ENCODE peak calls at places on chromosome 1, in six cellular contexts. Y is brain microvascular endothelial cell; G is CD8-positive, alpha-beta memory T cell; N is AG04450; P is bronchial epithelial cell; R is GM06990. F is an unnamed sample.
A peak's percentile ranks its signal among the peaks of the same experiment; 100 is the strongest.

GRCh38 chr1:217881607-217882332 is 250.6 kb downstream of the SPATA17 start:
- DNase-seq in P (no peak), R (no peak), Y (no peak), G (no peak), N (no peak), F (peak; percentile 25)

GRCh38 chr1:53321366-53321765 is 6.5 kb downstream of the LRP8 start:
- DNase-seq in P (no peak), N (no peak), G (no peak), Y (no peak), R (no peak), F (no peak)

GRCh38 chr1:226950316-226950715 is 10.2 kb downstream of the COQ8A start:
- DNase-seq in Y (no peak), G (no peak), N (no peak), R (no peak), P (no peak), F (no peak)

GRCh38 chr1:202501281-202501680 is 152.8 kb downstream of the PPP1R12B start:
- DNase-seq in Y (peak; percentile 34), R (no peak), N (no peak), G (no peak), P (peak; percentile 53), F (no peak)

GRCh38 chr1:21301794-21302440 is 11.7 kb upstream of the ECE1 start:
- DNase-seq in Y (no peak), R (no peak), N (no peak), G (no peak), P (no peak), F (no peak)

GRCh38 chr1:232016636-232017035 is 390.0 kb downstream of the DISC1 start:
- DNase-seq in Y (no peak), G (no peak), N (peak; percentile 37), R (no peak), P (no peak), F (no peak)

GRCh38 chr1:56547977-56548376 is 31.4 kb downstream of the PLPP3 start:
- DNase-seq in N (no peak), G (no peak), R (no peak), Y (no peak), P (peak; percentile 29), F (no peak)

GRCh38 chr1:53130878-53131589 is 11.4 kb downstream of the SLC1A7 start:
- DNase-seq in G (no peak), R (no peak), P (no peak), Y (no peak), N (no peak), F (no peak)

GRCh38 chr1:86865973-86866637 is 47.8 kb downstream of the SELENOF start:
- DNase-seq in N (no peak), Y (no peak), P (no peak), G (no peak), R (peak; percentile 30), F (no peak)

GRCh38 chr1:235004840-235005391 is 123.7 kb downstream of the TOMM20 start:
- DNase-seq in R (peak; percentile 61), N (no peak), G (no peak), P (no peak), Y (no peak), F (no peak)

GRCh38 chr1:109821831-109822745 is 58.4 kb upstream of the EPS8L3 start:
- DNase-seq in N (no peak), R (no peak), Y (peak; percentile 41), P (peak; percentile 50), G (no peak), F (no peak)

GRCh38 chr1:221118938-221119320 is 239.7 kb downstream of the HLX start:
- DNase-seq in N (no peak), G (no peak), Y (no peak), R (no peak), P (no peak), F (no peak)

GRCh38 chr1:167663002-167663772 is 33.2 kb downstream of the RCSD1 start:
- DNase-seq in R (peak; percentile 29), G (no peak), N (no peak), Y (peak; percentile 40), P (peak; percentile 97), F (peak; percentile 58)

GRCh38 chr1:228008391-228009115 is 1.8 kb downstream of the WNT3A start:
- DNase-seq in G (no peak), P (no peak), R (no peak), N (no peak), Y (no peak), F (no peak)

GRCh38 chr1:109788695-109789521 is 25.2 kb upstream of the EPS8L3 start:
- DNase-seq in G (no peak), Y (no peak), P (no peak), R (no peak), N (no peak), F (no peak)

GRCh38 chr1:24119859-24120756 is 8.2 kb upstream of the MYOM3 start:
- DNase-seq in R (no peak), N (no peak), G (no peak), Y (no peak), P (peak; percentile 94), F (no peak)
- H3K4me3 ChIP-seq in R (no peak overlapping the region), N (no peak overlapping the region), G (no peak overlapping the region), Y (no peak overlapping the region), P (no peak overlapping the region), F (no peak overlapping the region)

GRCh38 chr1:119971710-119972570 is 75.6 kb upstream of the ADAM30 start:
- DNase-seq in N (no peak), R (no peak), P (peak; percentile 66), G (no peak), Y (no peak), F (no peak)

GRCh38 chr1:119978018-119978505 is 81.7 kb upstream of the ADAM30 start:
- DNase-seq in N (no peak), G (no peak), P (no peak), R (no peak), Y (no peak), F (no peak)

GRCh38 chr1:119968601-119969000 is 72.3 kb upstream of the ADAM30 start:
- DNase-seq in N (no peak), Y (no peak), P (no peak), R (no peak), G (no peak), F (no peak)

GRCh38 chr1:119968068-119968492 is 71.8 kb upstream of the ADAM30 start:
- DNase-seq in G (peak; percentile 46), Y (peak; percentile 45), P (peak; percentile 70), N (no peak), R (peak; percentile 20), F (no peak)

GRCh38 chr1:119974013-119974412 is 77.7 kb upstream of the ADAM30 start:
- DNase-seq in Y (no peak), N (no peak), P (peak; percentile 82), R (no peak), G (no peak), F (no peak)
- H3K4me3 ChIP-seq in Y (no peak overlapping the region), N (no peak overlapping the region), P (no peak overlapping the region), R (no peak overlapping the region), G (no peak overlapping the region), F (no peak overlapping the region)

GRCh38 chr1:201493757-201494617 is 12.9 kb downstream of the CSRP1 start:
- DNase-seq in R (no peak), N (no peak), G (no peak), P (no peak), Y (peak; percentile 57), F (no peak)

GRCh38 chr1:201496296-201496690 is 10.6 kb downstream of the CSRP1 start:
- DNase-seq in G (no peak), R (no peak), Y (no peak), P (no peak), N (no peak), F (no peak)

GRCh38 chr1:201498621-201499020 is 8.3 kb downstream of the CSRP1 start:
- DNase-seq in G (no peak), R (no peak), P (no peak), Y (no peak), N (no peak), F (no peak)

GRCh38 chr1:201497935-201498509 is 8.9 kb downstream of the CSRP1 start:
- DNase-seq in G (no peak), P (no peak), R (no peak), N (no peak), Y (no peak), F (no peak)

DNA sequence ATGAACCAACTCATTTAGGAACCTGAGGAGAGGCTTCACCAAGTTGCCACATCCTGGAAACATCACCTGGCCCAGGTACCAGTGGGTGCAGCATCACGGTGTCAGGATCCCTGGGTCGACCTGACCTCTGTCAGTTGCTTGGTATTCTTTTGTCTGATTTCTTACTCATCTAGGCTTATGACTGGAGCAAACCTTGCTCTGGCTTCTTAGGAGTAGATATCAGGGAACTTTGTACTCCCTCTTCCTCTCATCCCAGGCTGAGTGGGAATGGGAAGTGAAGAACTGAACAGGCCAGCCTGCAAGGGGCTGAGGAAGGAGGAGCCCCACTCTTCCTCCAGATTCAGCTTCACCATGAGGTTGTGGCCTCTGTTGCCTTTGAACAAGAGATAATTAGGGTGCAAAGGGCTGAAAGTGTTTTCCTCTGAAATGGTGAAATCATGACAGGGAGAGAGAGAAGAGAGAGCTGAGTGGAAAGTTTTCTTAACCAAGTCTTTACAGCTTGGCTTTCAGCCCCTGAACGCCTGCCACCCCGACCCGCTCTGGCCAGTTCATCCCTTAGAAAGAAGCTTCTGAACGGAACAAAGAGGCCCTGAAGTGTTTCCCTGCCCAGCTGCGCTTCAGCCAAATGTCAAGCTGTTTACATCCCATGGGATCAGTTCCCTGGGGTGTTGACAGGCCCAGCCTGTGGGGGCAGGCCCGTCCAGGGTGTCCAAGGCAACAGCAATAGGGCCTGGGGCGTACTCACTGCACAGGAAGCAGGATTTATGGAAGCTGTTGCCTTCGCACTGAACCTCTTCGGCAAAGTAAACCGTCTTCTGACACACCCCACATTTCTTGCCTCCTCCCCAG is 11.3 kb downstream of the CSRP1 start:
- DNase-seq in R (no peak), G (no peak), N (no peak), P (peak; percentile 77), Y (no peak), F (no peak)
- H3K4me3 ChIP-seq in R (no peak overlapping the region), G (no peak overlapping the region), N (peak overlapping the region; percentile 7), P (no peak overlapping the region), Y (no peak overlapping the region), F (no peak overlapping the region)

DNA sequence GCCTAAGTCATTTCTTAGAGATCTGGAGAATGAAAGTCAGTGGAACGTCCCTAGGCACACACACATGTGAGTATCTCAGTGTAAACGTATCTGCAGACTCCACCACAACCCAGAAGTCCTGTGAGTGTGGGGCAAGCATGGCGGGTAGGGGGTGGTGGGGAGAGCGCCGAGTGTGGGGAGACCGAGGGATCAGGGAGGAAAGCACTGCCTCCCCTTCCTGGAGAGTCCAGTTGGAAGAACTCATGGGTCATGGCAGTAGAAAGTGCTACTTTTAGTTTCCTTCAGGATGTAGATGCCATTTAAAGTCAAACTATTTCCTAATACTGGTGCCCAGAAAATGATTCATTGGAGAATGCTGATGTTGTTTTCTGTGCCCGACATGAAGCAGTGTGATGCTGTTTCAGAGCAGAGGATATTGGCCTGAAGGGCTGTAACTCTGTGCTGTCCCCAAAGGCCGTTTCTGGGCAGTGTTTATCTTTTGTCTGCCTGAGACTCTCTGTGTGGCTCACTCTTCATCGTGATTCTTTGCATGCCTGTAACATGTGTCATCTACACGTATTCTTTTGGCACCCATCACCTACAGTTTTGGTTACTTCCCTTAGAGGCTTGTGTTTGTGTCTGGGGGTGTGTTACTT is 45.7 kb upstream of the TSPAN2 start:
- DNase-seq in P (peak; percentile 92), G (no peak), N (peak; percentile 24), R (no peak), Y (peak; percentile 89), F (no peak)
- H3K4me3 ChIP-seq in P (no peak overlapping the region), G (no peak overlapping the region), N (no peak overlapping the region), R (no peak overlapping the region), Y (no peak overlapping the region), F (no peak overlapping the region)

DNA sequence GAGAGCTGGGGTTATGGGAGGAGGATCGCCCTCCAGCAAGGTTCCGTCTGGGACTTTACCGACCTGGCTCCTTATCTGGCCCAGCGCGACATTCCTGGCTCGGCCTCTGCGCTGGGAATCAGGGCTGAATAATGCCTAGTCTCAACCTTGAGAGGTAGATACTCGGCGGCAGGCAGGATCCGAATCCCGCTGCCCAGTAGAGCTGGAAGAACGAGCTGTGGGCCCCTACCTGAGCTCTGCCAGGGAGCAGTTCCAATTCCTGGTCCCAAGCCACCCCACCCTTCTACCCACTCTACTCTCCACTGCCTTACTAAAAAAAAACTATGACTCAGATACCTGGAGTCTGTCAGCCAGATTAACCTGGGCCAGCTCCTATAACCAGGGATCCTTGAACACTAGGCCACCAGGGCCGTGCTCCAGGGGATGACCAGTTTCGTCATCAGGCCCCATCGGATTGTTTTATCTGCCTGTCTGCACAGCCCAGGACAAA is 53.6 kb downstream of the RHBG start:
- DNase-seq in R (no peak), N (no peak), Y (no peak), P (peak; percentile 42), G (no peak), F (no peak)
- H3K4me3 ChIP-seq in R (no peak overlapping the region), N (no peak overlapping the region), Y (no peak overlapping the region), P (no peak overlapping the region), G (no peak overlapping the region), F (no peak overlapping the region)